ENCODE peak calls at places on chromosome X, in seven cellular contexts. I, D, Z, T, V, B and L are unnamed samples.

GRCh38 chrX:153406011-153406410 is 4.9 kb upstream of the PNMA6E start:
- DNase-seq in I (no peak), D (no peak), Z (no peak), T (no peak), V (no peak), B (no peak), L (no peak)

GRCh38 chrX:10615931-10616780 is 4.2 kb downstream of the MID1 start:
- DNase-seq in I (peak; percentile 28), D (peak; percentile 30), Z (peak; percentile 23), T (peak; percentile 33), V (peak; percentile 35), B (no peak), L (no peak)

GRCh38 chrX:9464435-9465371 is at the start of gene TBL1X:
- DNase-seq in I (peak; percentile 71), D (peak; percentile 67), Z (peak; percentile 22), T (peak; percentile 78), V (peak; percentile 66), B (peak; percentile 91), L (peak; percentile 86)

GRCh38 chrX:111086521-111087127 is 9.4 kb upstream of the PAK3 start:
- DNase-seq in I (no peak), D (no peak), Z (no peak), T (no peak), V (no peak), B (no peak), L (no peak)

GRCh38 chrX:137565921-137566745 is at the start of gene ZIC3:
- DNase-seq in I (no peak), D (peak; percentile 58), Z (peak; percentile 33), T (peak; percentile 33), V (no peak), B (peak; percentile 93), L (no peak)

GRCh38 chrX:107894038-107894437 is 68.4 kb downstream of the MID2 start:
- DNase-seq in I (peak; percentile 65), D (no peak), Z (no peak), T (no peak), V (peak; percentile 47), B (no peak), L (no peak)

GRCh38 chrX:70421618-70422017 is 1.5 kb upstream of the GDPD2 start:
- DNase-seq in I (no peak), D (no peak), Z (no peak), T (no peak), V (no peak), B (no peak), L (no peak)

GRCh38 chrX:10450229-10450958 is 170.0 kb downstream of the MID1 start:
- DNase-seq in I (no peak), D (no peak), Z (no peak), T (no peak), V (no peak), B (no peak), L (no peak)

GRCh38 chrX:155666741-155667140 is 54.0 kb upstream of the TMLHE start:
- DNase-seq in I (no peak), D (no peak), Z (no peak), T (no peak), V (no peak), B (no peak), L (no peak)

DNA sequence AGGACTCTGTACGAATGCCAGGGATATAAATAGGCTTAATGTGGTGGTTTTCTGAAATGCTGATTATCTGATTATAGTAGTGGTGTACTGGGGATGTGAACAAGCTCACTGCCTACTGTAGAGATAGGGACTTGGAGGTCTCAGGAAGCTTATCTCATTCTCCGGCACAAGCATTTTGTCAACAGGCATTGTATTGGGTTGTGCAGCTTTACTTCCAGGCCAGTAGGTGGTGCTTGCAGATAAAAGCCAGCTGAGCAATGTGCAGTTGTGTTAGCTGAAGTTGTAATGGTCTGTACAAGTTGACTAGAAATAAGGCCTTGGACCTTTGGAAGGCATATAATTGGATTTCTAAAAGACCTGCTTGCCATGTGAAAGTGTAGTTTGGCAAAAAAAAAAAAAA is 49.5 kb upstream of the TMLHE start:
- DNase-seq in I (no peak), D (no peak), Z (no peak), T (no peak), V (peak; percentile 2), B (no peak), L (no peak)
- TF ChIP-seq CTCF in I (peak; percentile 35), D (no peak), Z (no peak), T (no peak), V (peak; percentile 11), B (no peak), L (no peak)

DNA sequence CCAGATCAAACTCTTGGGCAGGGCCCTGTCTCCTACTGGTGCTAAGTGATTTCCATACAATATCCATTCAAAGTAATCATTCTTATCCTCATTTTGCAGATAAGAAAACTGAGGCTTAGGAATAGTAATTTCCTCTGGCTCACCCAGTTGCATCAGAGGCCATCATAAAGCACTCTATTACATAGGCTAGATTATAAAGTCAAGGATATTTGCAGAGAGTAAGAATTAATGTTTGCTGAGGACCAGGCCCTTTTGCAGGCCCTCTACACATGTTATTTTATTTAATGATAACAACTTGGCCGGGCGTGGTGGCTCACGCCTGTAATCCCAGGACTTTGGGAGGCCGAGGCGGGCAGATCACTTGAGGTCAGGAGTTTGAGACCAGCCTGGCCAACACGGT is 316.8 kb downstream of the ZNF674 start:
- DNase-seq in I (no peak), D (no peak), Z (no peak), T (no peak), V (no peak), B (no peak), L (no peak)
- TF ChIP-seq CTCF in I (no peak), D (no peak), Z (no peak), T (no peak), V (no peak), B (no peak), L (no peak)

DNA sequence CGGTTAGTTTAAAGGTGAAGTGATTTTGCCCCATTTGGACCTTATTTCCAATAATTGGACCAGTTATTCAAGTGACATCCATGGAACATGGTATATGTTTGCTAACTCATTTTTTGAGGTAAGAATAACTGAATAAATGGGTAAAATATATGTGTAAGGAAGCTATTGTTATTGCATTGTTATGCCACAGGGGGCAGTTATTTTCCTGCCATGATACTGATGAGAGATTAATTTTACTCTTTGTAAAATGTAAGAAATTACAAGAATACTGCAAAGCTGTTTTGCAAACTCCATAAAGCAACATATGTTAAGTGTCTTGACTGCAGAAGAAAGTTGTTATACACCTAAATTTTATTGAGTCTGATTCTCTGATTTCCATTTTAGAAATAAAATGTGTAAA is 114.0 kb downstream of the IL1RAPL1 start:
- DNase-seq in I (no peak), D (no peak), Z (no peak), T (no peak), V (no peak), B (no peak), L (no peak)
- TF ChIP-seq CTCF in I (peak; percentile 35), D (no peak), Z (no peak), T (no peak), V (no peak), B (no peak), L (no peak)

GRCh38 chrX:23855569-23855968 is 52.2 kb downstream of the APOO start:
- DNase-seq in I (no peak), D (no peak), Z (no peak), T (no peak), V (no peak), B (no peak), L (peak; percentile 19)
- TF ChIP-seq CTCF in I (no peak), D (no peak), Z (no peak), T (no peak), V (no peak), B (no peak), L (no peak)

GRCh38 chrX:123203772-123204171 is 19.7 kb downstream of the GRIA3 start:
- DNase-seq in I (no peak), D (no peak), Z (no peak), T (no peak), V (no peak), B (no peak), L (no peak)
- TF ChIP-seq CTCF in I (peak; percentile 44), D (no peak), Z (no peak), T (no peak), V (no peak), B (no peak), L (no peak)

DNA sequence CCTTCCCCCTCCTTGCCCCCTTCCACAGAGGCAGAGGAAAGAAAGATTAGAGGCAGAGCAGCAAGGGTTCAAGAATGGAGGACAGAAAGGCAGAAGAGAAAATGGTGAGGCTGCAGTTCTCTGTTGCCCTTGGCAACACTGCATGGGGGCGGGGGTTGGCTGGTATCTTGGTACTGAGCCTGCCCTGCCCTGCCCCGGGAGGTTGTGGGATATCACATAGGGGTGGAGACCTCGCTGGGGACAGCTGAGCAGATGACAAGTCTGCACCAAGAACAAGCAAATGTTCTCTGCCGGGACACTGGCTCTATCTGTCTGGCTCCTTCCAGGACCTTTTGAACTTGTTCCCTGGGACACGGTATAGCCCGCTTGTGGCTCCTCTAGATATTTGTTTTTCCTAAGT is 39.8 kb downstream of the NHS start:
- DNase-seq in I (no peak), D (peak; percentile 15), Z (peak; percentile 24), T (no peak), V (no peak), B (no peak), L (no peak)
- TF ChIP-seq CTCF in I (no peak), D (no peak), Z (no peak), T (no peak), V (no peak), B (no peak), L (no peak)

GRCh38 chrX:38262715-38263620 is 42.3 kb upstream of the SRPX start:
- DNase-seq in I (no peak), D (no peak), Z (no peak), T (no peak), V (no peak), B (peak; percentile 23), L (no peak)

GRCh38 chrX:38256019-38256418 is 35.3 kb upstream of the SRPX start:
- DNase-seq in I (no peak), D (no peak), Z (no peak), T (no peak), V (no peak), B (peak; percentile 57), L (no peak)

DNA sequence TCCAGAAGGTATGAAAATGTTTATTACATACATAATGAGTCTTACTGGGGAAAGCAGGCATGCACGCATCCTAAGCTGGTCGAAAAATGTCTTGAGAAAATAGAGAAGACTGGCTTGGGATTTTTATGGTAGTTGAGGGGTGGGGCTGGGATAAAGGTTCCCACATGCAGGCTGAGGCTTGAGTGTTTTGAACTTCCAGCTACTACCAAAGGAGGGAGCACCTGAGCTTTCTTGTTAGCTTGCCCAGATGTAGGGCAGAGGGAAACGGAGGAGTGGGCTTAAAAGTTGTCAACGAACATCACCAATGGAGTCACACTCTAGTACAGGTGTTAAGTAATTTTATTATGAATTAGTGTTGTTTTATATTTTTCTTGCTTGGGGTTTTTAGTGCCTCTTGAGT is 39.6 kb upstream of the SRPX start:
- DNase-seq in I (peak; percentile 35), D (no peak), Z (no peak), T (no peak), V (peak; percentile 25), B (no peak), L (no peak)
- TF ChIP-seq CTCF in I (peak; percentile 68), D (no peak), Z (no peak), T (no peak), V (peak; percentile 45), B (no peak), L (peak; percentile 38)

GRCh38 chrX:65932173-65933084 is 107.5 kb downstream of the VSIG4 start:
- DNase-seq in I (peak; percentile 33), D (no peak), Z (no peak), T (no peak), V (no peak), B (peak; percentile 21), L (no peak)
- TF ChIP-seq CTCF in I (peak; percentile 46), D (no peak), Z (no peak), T (no peak), V (no peak), B (no peak), L (no peak)

GRCh38 chrX:115226929-115227328 is 7.0 kb downstream of the LRCH2 start:
- DNase-seq in I (peak; percentile 0), D (no peak), Z (no peak), T (no peak), V (peak; percentile 48), B (no peak), L (no peak)
- TF ChIP-seq CTCF in I (peak; percentile 29), D (no peak), Z (peak; percentile 23), T (no peak), V (peak; percentile 48), B (no peak), L (peak; percentile 63)